ENCODE peak calls at places on chromosome 15, in six cellular contexts. One of them, this sample, is unnamed.

GRCh38 chr15:40053234-40054055 is 14.5 kb upstream of the SRP14 start:
- DNase-seq in progenitor cell of endocrine pancreas: no peak
- DNase-seq in B cell: no peak
- DNase-seq in stomach: no peak
- DNase-seq in CD14-positive monocyte: no peak
- DNase-seq in fibroblast of lung: no peak
- DNase-seq in this sample: no peak

GRCh38 chr15:90769375-90769774 is 52.2 kb downstream of the BLM start:
- DNase-seq in B cell: no peak
- DNase-seq in progenitor cell of endocrine pancreas: no peak
- DNase-seq in stomach: no peak
- DNase-seq in CD14-positive monocyte: no peak
- DNase-seq in fibroblast of lung: no peak
- DNase-seq in this sample: no peak

GRCh38 chr15:63042879-63043340 is 363 bp downstream of the TPM1 start:
- DNase-seq in progenitor cell of endocrine pancreas: no peak
- DNase-seq in stomach: no peak
- DNase-seq in B cell: no peak
- DNase-seq in CD14-positive monocyte: no peak
- DNase-seq in fibroblast of lung: no peak
- DNase-seq in this sample: no peak

GRCh38 chr15:51751687-51752683 is 588 bp downstream of the TMOD2 start:
- DNase-seq in fibroblast of lung: peak; percentile 55
- DNase-seq in progenitor cell of endocrine pancreas: peak; percentile 23
- DNase-seq in CD14-positive monocyte: no peak
- DNase-seq in stomach: peak; percentile 33
- DNase-seq in B cell: no peak
- DNase-seq in this sample: no peak

GRCh38 chr15:66999601-67000000 is 65.8 kb upstream of the SMAD3 start:
- DNase-seq in progenitor cell of endocrine pancreas: no peak
- DNase-seq in fibroblast of lung: no peak
- DNase-seq in B cell: no peak
- DNase-seq in stomach: no peak
- DNase-seq in CD14-positive monocyte: no peak
- DNase-seq in this sample: no peak

GRCh38 chr15:81909229-81910087 is 136.4 kb downstream of the MEX3B start:
- DNase-seq in progenitor cell of endocrine pancreas: no peak
- DNase-seq in fibroblast of lung: no peak
- DNase-seq in B cell: no peak
- DNase-seq in stomach: no peak
- DNase-seq in CD14-positive monocyte: no peak
- DNase-seq in this sample: no peak

GRCh38 chr15:39692464-39693327 is 89.9 kb downstream of the FSIP1 start:
- DNase-seq in CD14-positive monocyte: no peak
- DNase-seq in stomach: no peak
- DNase-seq in progenitor cell of endocrine pancreas: no peak
- DNase-seq in fibroblast of lung: peak; percentile 36
- DNase-seq in B cell: no peak
- DNase-seq in this sample: no peak

GRCh38 chr15:90560229-90560771 is 30.6 kb downstream of the CRTC3 start:
- DNase-seq in progenitor cell of endocrine pancreas: no peak
- DNase-seq in B cell: no peak
- DNase-seq in fibroblast of lung: peak; percentile 96
- DNase-seq in CD14-positive monocyte: no peak
- DNase-seq in stomach: no peak
- DNase-seq in this sample: no peak

GRCh38 chr15:48481802-48482201 is 150.6 kb downstream of the DUT start:
- DNase-seq in B cell: no peak
- DNase-seq in stomach: no peak
- DNase-seq in progenitor cell of endocrine pancreas: no peak
- DNase-seq in fibroblast of lung: peak; percentile 50
- DNase-seq in CD14-positive monocyte: no peak
- DNase-seq in this sample: no peak

GRCh38 chr15:59333401-59334062 is 39.1 kb downstream of the MYO1E start:
- DNase-seq in B cell: no peak
- DNase-seq in fibroblast of lung: no peak
- DNase-seq in stomach: no peak
- DNase-seq in progenitor cell of endocrine pancreas: no peak
- DNase-seq in CD14-positive monocyte: no peak
- DNase-seq in this sample: no peak

GRCh38 chr15:66080791-66081475 is 172.6 kb downstream of the MEGF11 start:
- DNase-seq in progenitor cell of endocrine pancreas: peak; percentile 24
- DNase-seq in CD14-positive monocyte: no peak
- DNase-seq in stomach: no peak
- DNase-seq in B cell: no peak
- DNase-seq in fibroblast of lung: peak; percentile 73
- DNase-seq in this sample: peak; percentile 91

GRCh38 chr15:69080203-69080957 is 65.9 kb downstream of the NOX5 start:
- DNase-seq in fibroblast of lung: peak; percentile 25
- DNase-seq in progenitor cell of endocrine pancreas: no peak
- DNase-seq in CD14-positive monocyte: no peak
- DNase-seq in B cell: no peak
- DNase-seq in stomach: no peak
- DNase-seq in this sample: no peak

GRCh38 chr15:83515171-83515570 is 68.0 kb downstream of the SH3GL3 start:
- DNase-seq in stomach: no peak
- DNase-seq in fibroblast of lung: no peak
- DNase-seq in progenitor cell of endocrine pancreas: no peak
- DNase-seq in B cell: no peak
- DNase-seq in CD14-positive monocyte: no peak
- DNase-seq in this sample: no peak

GRCh38 chr15:60004846-60005351 is 788 bp downstream of the FOXB1 start:
- DNase-seq in stomach: no peak
- DNase-seq in CD14-positive monocyte: no peak
- DNase-seq in progenitor cell of endocrine pancreas: no peak
- DNase-seq in B cell: no peak
- DNase-seq in fibroblast of lung: peak; percentile 12
- DNase-seq in this sample: no peak

GRCh38 chr15:83208357-83208661 is 686 bp upstream of the HDGFL3 start:
- DNase-seq in stomach: no peak
- DNase-seq in CD14-positive monocyte: no peak
- DNase-seq in progenitor cell of endocrine pancreas: no peak
- DNase-seq in B cell: no peak
- DNase-seq in fibroblast of lung: no peak
- DNase-seq in this sample: no peak

GRCh38 chr15:25727867-25728600 is 135.1 kb downstream of the ATP10A start:
- DNase-seq in B cell: no peak
- DNase-seq in progenitor cell of endocrine pancreas: no peak
- DNase-seq in fibroblast of lung: no peak
- DNase-seq in stomach: peak; percentile 8
- DNase-seq in CD14-positive monocyte: no peak
- DNase-seq in this sample: no peak

GRCh38 chr15:85689729-85690128 is 105.0 kb downstream of the KLHL25 start:
- DNase-seq in B cell: peak; percentile 72
- DNase-seq in CD14-positive monocyte: no peak
- DNase-seq in progenitor cell of endocrine pancreas: no peak
- DNase-seq in stomach: peak; percentile 54
- DNase-seq in fibroblast of lung: peak; percentile 71
- DNase-seq in this sample: no peak

GRCh38 chr15:80904941-80905532 is 84.6 kb downstream of the MESD start:
- DNase-seq in progenitor cell of endocrine pancreas: no peak
- DNase-seq in stomach: no peak
- DNase-seq in B cell: no peak
- DNase-seq in fibroblast of lung: no peak
- DNase-seq in CD14-positive monocyte: no peak
- DNase-seq in this sample: no peak

GRCh38 chr15:38554354-38554753 is 10.3 kb downstream of the RASGRP1 start:
- DNase-seq in CD14-positive monocyte: no peak
- DNase-seq in fibroblast of lung: peak; percentile 71
- DNase-seq in B cell: no peak
- DNase-seq in stomach: no peak
- DNase-seq in progenitor cell of endocrine pancreas: no peak
- DNase-seq in this sample: no peak

GRCh38 chr15:23049984-23050628 is 10.7 kb upstream of the TUBGCP5 start:
- DNase-seq in progenitor cell of endocrine pancreas: no peak
- DNase-seq in stomach: no peak
- DNase-seq in fibroblast of lung: no peak
- DNase-seq in CD14-positive monocyte: no peak
- DNase-seq in B cell: no peak
- DNase-seq in this sample: peak; percentile 52

GRCh38 chr15:78457101-78457500 is 19.1 kb downstream of the IREB2 start:
- DNase-seq in fibroblast of lung: peak; percentile 67
- DNase-seq in stomach: no peak
- DNase-seq in progenitor cell of endocrine pancreas: no peak
- DNase-seq in B cell: no peak
- DNase-seq in CD14-positive monocyte: no peak
- DNase-seq in this sample: no peak

GRCh38 chr15:81052046-81052445 is 51.3 kb downstream of the TLNRD1 start:
- DNase-seq in progenitor cell of endocrine pancreas: no peak
- DNase-seq in B cell: no peak
- DNase-seq in stomach: no peak
- DNase-seq in fibroblast of lung: no peak
- DNase-seq in CD14-positive monocyte: no peak
- DNase-seq in this sample: no peak

DNA sequence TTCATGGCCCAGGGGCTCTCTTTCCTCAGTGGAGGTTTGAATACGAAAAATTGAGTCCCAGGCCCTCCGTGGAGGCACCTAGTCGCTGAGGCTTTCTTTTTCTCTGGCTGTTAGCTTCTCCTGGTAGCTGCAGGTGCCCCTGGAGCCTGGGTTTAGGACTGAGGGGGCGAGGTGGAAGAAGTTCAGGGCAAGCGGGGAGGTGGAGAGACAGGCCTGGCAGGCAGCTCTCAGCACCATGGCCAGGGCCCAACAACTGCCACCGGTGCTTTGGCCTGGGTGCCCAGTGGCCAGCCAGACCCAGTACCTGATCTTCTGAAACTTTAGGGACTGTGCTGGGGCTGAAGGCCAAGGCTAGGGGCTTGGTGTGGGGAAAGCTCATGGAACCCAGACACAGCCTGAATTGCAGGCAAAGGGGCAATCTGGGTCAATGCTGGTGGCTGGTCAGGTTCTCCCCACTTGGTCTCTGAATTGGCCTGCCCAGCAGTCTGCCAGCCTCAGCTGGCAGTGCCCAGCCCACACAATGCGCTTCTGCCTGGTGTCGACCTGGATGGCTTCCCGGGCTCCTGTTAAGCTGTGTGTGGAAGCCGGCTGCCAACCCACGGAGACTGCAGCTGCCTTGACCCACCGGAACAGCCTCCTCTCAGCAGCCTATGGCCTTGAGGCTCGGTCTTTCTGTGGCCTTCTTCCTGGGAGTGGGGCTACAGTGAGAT is 30.3 kb upstream of the POLG start:
- DNase-seq in CD14-positive monocyte: no peak
- DNase-seq in fibroblast of lung: no peak
- DNase-seq in stomach: no peak
- DNase-seq in progenitor cell of endocrine pancreas: no peak
- DNase-seq in B cell: no peak
- DNase-seq in this sample: no peak
- TF ChIP-seq CTCF in CD14-positive monocyte: no peak
- TF ChIP-seq CTCF in fibroblast of lung: no peak
- TF ChIP-seq CTCF in stomach: no peak
- TF ChIP-seq CTCF in progenitor cell of endocrine pancreas: no peak
- TF ChIP-seq CTCF in B cell: no peak
- TF ChIP-seq CTCF in this sample: no peak

GRCh38 chr15:50257206-50257735 is 8.3 kb downstream of the HDC start:
- DNase-seq in B cell: no peak
- DNase-seq in fibroblast of lung: no peak
- DNase-seq in CD14-positive monocyte: no peak
- DNase-seq in progenitor cell of endocrine pancreas: no peak
- DNase-seq in stomach: no peak
- DNase-seq in this sample: no peak

GRCh38 chr15:50260969-50261496 is 4.5 kb downstream of the HDC start:
- DNase-seq in fibroblast of lung: peak; percentile 20
- DNase-seq in stomach: no peak
- DNase-seq in progenitor cell of endocrine pancreas: no peak
- DNase-seq in CD14-positive monocyte: no peak
- DNase-seq in B cell: no peak
- DNase-seq in this sample: no peak

GRCh38 chr15:50257924-50258323 is 7.6 kb downstream of the HDC start:
- DNase-seq in CD14-positive monocyte: no peak
- DNase-seq in fibroblast of lung: peak; percentile 66
- DNase-seq in progenitor cell of endocrine pancreas: no peak
- DNase-seq in stomach: no peak
- DNase-seq in B cell: no peak
- DNase-seq in this sample: no peak

GRCh38 chr15:50261979-50262378 is 3.5 kb downstream of the HDC start:
- DNase-seq in progenitor cell of endocrine pancreas: no peak
- DNase-seq in CD14-positive monocyte: no peak
- DNase-seq in fibroblast of lung: no peak
- DNase-seq in B cell: no peak
- DNase-seq in stomach: no peak
- DNase-seq in this sample: no peak

DNA sequence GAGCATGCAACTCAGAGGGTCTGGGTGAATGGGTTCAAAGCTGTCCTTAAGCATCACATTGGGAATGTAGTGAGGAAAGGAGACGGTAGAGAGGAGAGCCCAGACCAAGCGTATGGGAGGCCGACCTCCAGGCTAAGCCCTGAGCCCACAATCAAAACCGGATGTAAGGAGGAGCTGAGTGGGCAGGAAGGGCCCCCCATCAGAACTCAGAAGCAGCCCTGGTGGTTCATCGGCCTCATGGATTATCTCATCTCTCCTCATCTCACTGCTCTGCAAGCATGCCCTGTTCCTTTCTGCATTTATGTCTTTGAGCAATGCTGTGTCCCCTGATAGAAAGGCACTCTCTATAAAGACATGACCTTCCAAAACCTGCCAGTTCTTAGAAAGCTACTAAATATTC is 6.2 kb downstream of the HDC start:
- DNase-seq in stomach: no peak
- DNase-seq in CD14-positive monocyte: no peak
- DNase-seq in B cell: no peak
- DNase-seq in progenitor cell of endocrine pancreas: no peak
- DNase-seq in fibroblast of lung: no peak
- DNase-seq in this sample: no peak
- TF ChIP-seq CTCF in stomach: no peak
- TF ChIP-seq CTCF in CD14-positive monocyte: no peak
- TF ChIP-seq CTCF in B cell: no peak
- TF ChIP-seq CTCF in progenitor cell of endocrine pancreas: no peak
- TF ChIP-seq CTCF in fibroblast of lung: no peak
- TF ChIP-seq CTCF in this sample: no peak

DNA sequence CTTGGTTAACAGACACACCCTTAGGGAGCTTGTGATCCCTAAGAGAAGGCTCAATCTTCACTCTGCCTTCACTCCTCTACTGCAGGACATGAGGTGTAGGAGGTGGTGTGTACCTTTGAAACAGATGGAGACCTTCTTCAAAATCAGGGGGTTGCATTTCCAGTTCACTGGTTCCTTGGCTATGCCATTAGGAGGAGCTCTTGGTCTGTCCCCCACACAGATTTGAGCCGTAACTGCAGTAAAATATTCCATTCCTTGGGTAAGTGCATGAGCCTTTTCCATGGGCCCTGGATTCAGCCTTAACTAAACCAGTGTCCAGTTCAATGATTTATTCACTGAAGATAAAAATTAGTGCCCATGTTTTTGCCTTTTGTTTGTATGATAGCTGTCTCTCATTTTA is 144.6 kb downstream of the MCTP2 start:
- DNase-seq in CD14-positive monocyte: no peak
- DNase-seq in fibroblast of lung: no peak
- DNase-seq in stomach: no peak
- DNase-seq in progenitor cell of endocrine pancreas: no peak
- DNase-seq in B cell: no peak
- DNase-seq in this sample: no peak
- TF ChIP-seq CTCF in CD14-positive monocyte: no peak
- TF ChIP-seq CTCF in fibroblast of lung: no peak
- TF ChIP-seq CTCF in stomach: no peak
- TF ChIP-seq CTCF in progenitor cell of endocrine pancreas: no peak
- TF ChIP-seq CTCF in B cell: no peak
- TF ChIP-seq CTCF in this sample: no peak

GRCh38 chr15:43268111-43269105 is 1.7 kb upstream of the TGM5 start:
- DNase-seq in B cell: no peak
- DNase-seq in progenitor cell of endocrine pancreas: no peak
- DNase-seq in stomach: no peak
- DNase-seq in CD14-positive monocyte: no peak
- DNase-seq in fibroblast of lung: no peak
- DNase-seq in this sample: no peak
- TF ChIP-seq CTCF in B cell: no peak
- TF ChIP-seq CTCF in progenitor cell of endocrine pancreas: peak; percentile 32
- TF ChIP-seq CTCF in stomach: no peak
- TF ChIP-seq CTCF in CD14-positive monocyte: no peak
- TF ChIP-seq CTCF in fibroblast of lung: peak; percentile 48
- TF ChIP-seq CTCF in this sample: peak; percentile 69

This sample was measured in chondrocyte.